ENCODE peak calls at places on chromosomes 16 and 17, in four cellular contexts. Q is WTC11, E is HepG2, H is GM12878. Y is an unnamed sample.

GRCh38 chr16:12971216-12971615 is 69.8 kb downstream of the SHISA9 start:
- DNase-seq in Q (no peak), H (no peak), E (no peak), Y (peak)

GRCh38 chr16:82464192-82464591 is 162.6 kb upstream of the CDH13 start:
- DNase-seq in E (no peak), Q (no peak), H (no peak), Y (no peak)

GRCh38 chr16:87874639-87875472 is 5.5 kb upstream of the SLC7A5 start:
- DNase-seq in H (no peak), E (no peak), Q (peak), Y (peak)

GRCh38 chr17:45230787-45231480 is 9.2 kb downstream of the FMNL1 start:
- DNase-seq in Q (no peak), H (no peak), E (no peak), Y (no peak)

GRCh38 chr17:62714016-62714777 is 86.7 kb downstream of the MRC2 start:
- DNase-seq in E (no peak), Q (no peak), H (no peak), Y (no peak)

GRCh38 chr17:75289832-75290337 is 652 bp upstream of the SLC25A19 start:
- DNase-seq in H (peak), E (no peak), Q (no peak), Y (no peak)

GRCh38 chr16:89512453-89512852 is 4.2 kb downstream of the SPG7 start:
- DNase-seq in E (no peak), H (no peak), Q (no peak), Y (no peak)

GRCh38 chr16:76946879-76947278 is 244.1 kb upstream of the MON1B start:
- DNase-seq in H (no peak), Q (no peak), E (peak), Y (peak)

GRCh38 chr16:82835487-82836160 is 208.9 kb downstream of the CDH13 start:
- DNase-seq in E (no peak), H (no peak), Q (no peak), Y (no peak)

GRCh38 chr16:56204836-56205235 is 13.5 kb downstream of the GNAO1 start:
- DNase-seq in Q (no peak), E (no peak), H (no peak), Y (no peak)

GRCh38 chr16:64051826-64052225 is 1070.0 kb downstream of the CDH11 start:
- DNase-seq in Q (no peak), E (peak), H (no peak), Y (no peak)

GRCh38 chr17:38428643-38429371 is 543 bp downstream of the ARHGAP23 start:
- DNase-seq in Q (no peak), E (no peak), H (no peak), Y (no peak)

GRCh38 chr17:48644910-48645557 is 18.9 kb upstream of the HOXB9 start:
- DNase-seq in Q (no peak), H (no peak), E (no peak), Y (no peak)
- TF ChIP-seq ETV6 in Q (no peak), H (no peak), E (no peak), Y (no peak)

DNA sequence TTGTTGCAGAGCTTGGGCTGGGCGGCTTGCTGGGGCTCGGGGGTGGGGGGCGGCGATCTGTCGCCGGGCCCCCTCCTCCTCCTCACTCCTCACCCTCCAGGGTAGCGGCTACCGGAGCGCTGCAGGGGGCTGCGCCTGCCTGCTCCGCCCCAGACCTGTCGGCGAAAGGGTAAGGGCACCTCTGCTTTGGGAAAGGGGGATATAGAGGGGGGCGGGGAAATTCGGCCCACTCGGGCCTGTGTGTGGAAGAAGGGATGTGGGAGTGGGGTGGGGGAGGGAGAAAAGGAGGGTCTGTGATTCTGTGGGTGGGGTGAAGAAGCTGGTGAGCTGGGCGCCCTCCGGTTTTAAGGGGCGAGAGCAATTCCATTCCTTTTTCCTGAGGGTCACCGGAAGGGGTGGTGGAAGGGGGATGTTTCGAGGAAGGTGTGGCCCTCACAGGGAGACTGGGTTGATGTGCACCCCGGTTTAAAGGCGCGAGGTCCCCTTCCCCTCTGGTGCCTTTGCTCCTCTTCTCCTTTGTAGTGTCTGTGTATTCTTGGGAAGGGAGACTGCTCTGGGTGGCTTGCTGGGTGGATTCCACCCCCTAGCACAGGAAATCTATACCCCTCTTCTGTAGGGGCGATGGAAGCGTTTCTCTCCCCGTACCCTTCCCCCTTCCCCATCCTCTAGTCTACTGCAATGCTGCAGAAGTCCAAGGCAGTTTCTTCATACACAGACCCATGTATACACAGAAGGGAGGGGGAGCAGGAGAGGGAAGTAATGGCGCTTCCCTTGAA is 881 bp downstream of the TAOK1 start:
- DNase-seq in H (no peak), E (peak), Q (peak), Y (peak)
- TF ChIP-seq ETV6 in H (no peak), E (no peak), Q (no peak), Y (no peak)

GRCh38 chr16:11359370-11359769 is 14.1 kb downstream of the RMI2 start:
- DNase-seq in H (no peak), E (no peak), Q (no peak), Y (no peak)
- TF ChIP-seq ETV6 in H (no peak), E (no peak), Q (no peak), Y (no peak)

DNA sequence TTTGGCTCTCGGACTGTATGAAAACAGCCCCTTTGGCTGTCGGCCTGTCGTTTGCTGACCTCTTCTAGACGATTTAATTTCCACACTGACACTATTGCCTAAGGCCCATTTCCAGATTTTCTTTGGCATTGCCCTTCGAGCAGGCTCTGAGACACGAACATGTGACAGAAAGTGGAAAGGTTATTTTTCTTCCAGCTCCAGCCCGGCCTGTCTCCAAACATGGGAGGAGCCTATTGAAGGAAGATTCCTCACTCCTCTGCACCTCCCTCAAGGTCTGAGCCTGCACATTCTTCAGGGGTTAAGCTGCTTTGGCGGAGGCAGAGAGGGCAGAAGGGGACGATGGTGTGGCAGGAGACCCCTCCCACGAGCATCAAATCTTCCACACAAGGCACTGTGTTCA is 85.9 kb upstream of the FOXF1 start:
- DNase-seq in Q (no peak), H (no peak), E (no peak), Y (no peak)
- TF ChIP-seq ETV6 in Q (no peak), H (no peak), E (no peak), Y (no peak)

GRCh38 chr16:78396046-78396445 is 296.6 kb downstream of the WWOX start:
- DNase-seq in H (no peak), Q (no peak), E (no peak), Y (peak)

GRCh38 chr16:78392585-78393195 is 293.2 kb downstream of the WWOX start:
- DNase-seq in Q (no peak), H (no peak), E (no peak), Y (no peak)

GRCh38 chr16:78395035-78395434 is 295.6 kb downstream of the WWOX start:
- DNase-seq in E (no peak), Q (no peak), H (no peak), Y (no peak)

GRCh38 chr16:78390828-78391227 is 291.4 kb downstream of the WWOX start:
- DNase-seq in E (no peak), Q (no peak), H (no peak), Y (no peak)

DNA sequence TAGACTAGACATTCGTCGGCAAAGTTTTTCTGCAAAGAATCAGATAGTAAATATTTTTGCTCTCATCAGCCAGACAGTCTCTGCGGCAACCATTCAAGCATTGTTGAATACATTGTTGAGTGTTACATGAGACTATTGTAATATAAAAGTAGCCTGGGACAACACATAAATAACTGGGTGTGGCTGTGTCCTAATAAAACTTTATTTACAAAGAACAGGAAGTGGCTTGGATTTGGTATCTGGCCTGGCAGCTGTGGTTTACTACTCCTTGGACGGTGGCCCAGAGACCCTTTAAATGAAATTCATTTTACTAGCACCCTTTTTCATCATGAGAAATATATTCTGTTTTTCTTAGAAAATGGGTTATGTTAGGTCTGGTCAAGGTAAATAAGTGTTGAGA is 297.2 kb downstream of the WWOX start:
- DNase-seq in H (no peak), E (no peak), Q (no peak), Y (no peak)
- TF ChIP-seq ETV6 in H (no peak), E (no peak), Q (no peak), Y (no peak)